ENCODE peak calls at places on chromosomes 6 and 20, in four cellular contexts. U is sigmoid colon, L is endothelial cell, H is hippocampal formation. K is an unnamed sample.

GRCh38 chr6:48535569-48535968 is 424.6 kb upstream of the PTCHD4 start:
- DNase-seq in U (no peak), H (no peak), L (no peak), K (peak)

GRCh38 chr20:17671051-17671450 is 11.0 kb downstream of the RRBP1 start:
- DNase-seq in U (no peak), H (no peak), L (no peak), K (no peak)

GRCh38 chr6:5967594-5967993 is 39.1 kb downstream of the NRN1 start:
- DNase-seq in L (no peak), H (no peak), U (no peak), K (no peak)

GRCh38 chr6:76862966-76863365 is 600.3 kb downstream of the HTR1B start:
- DNase-seq in L (no peak), H (no peak), U (no peak), K (no peak)

GRCh38 chr6:119276211-119276610 is 73.3 kb downstream of the MAN1A1 start:
- DNase-seq in U (no peak), H (no peak), L (no peak), K (no peak)

GRCh38 chr6:83708546-83708969 is 343 bp downstream of the SNAP91 start:
- DNase-seq in H (peak), U (no peak), L (peak), K (no peak)

GRCh38 chr6:52654592-52654991 is 16.3 kb upstream of the TMEM14A start:
- DNase-seq in H (no peak), L (no peak), U (no peak), K (no peak)

GRCh38 chr6:111791415-111791814 is 81.8 kb downstream of the FYN start:
- DNase-seq in L (no peak), U (no peak), H (no peak), K (no peak)

GRCh38 chr6:4224082-4224978 is 89.0 kb upstream of the ECI2 start:
- DNase-seq in U (no peak), L (no peak), H (no peak), K (no peak)

GRCh38 chr6:107555449-107555848 is 65.5 kb downstream of the SOBP start:
- DNase-seq in H (no peak), L (no peak), U (no peak), K (no peak)

GRCh38 chr20:53194310-53194709 is 222.2 kb downstream of the TSHZ2 start:
- DNase-seq in L (no peak), H (no peak), U (no peak), K (no peak)

K was measured in iPS DF 6.9.